ENCODE peak calls at places on chromosome 15, in eight cellular contexts. E is lower lobe of right lung, N is spleen, M is transverse colon, I is A673, S is pancreas, U is PC-9, G is IMR-90. D is an unnamed sample. For H3K4me1, the result is how much of the 10 kb centered on the place peaks cover.

GRCh38 chr15:19899021-19899824 is 642.4 kb downstream of the GOLGA6L6 start:
- DNase-seq in S (no peak), M (no peak), I (no peak), N (no peak), E (no peak), G (no peak), U (no peak), D (no peak)

GRCh38 chr15:63465104-63465503 is 39.3 kb upstream of the USP3 start:
- DNase-seq in N (no peak), U (peak), S (no peak), G (peak), M (no peak), I (no peak), E (no peak), D (peak)

GRCh38 chr15:50655555-50655954 is 31.0 kb downstream of the TRPM7 start:
- DNase-seq in S (no peak), I (no peak), E (no peak), N (no peak), M (no peak), G (no peak), U (no peak), D (no peak)

GRCh38 chr15:63891763-63892123 is 58.0 kb upstream of the HERC1 start:
- DNase-seq in N (no peak), U (no peak), G (no peak), I (no peak), M (no peak), S (no peak), E (peak), D (no peak)

GRCh38 chr15:58332676-58333400 is 99.0 kb upstream of the LIPC start:
- DNase-seq in M (no peak), G (peak), N (no peak), I (peak), U (peak), E (no peak), S (no peak), D (peak)

GRCh38 chr15:57224664-57225063 is 151.6 kb upstream of the CGNL1 start:
- DNase-seq in E (no peak), G (peak), M (no peak), I (no peak), U (no peak), S (no peak), N (no peak), D (peak)

GRCh38 chr15:90598053-90598577 is 68.4 kb downstream of the CRTC3 start:
- DNase-seq in G (no peak), S (no peak), E (peak), N (peak), I (no peak), M (peak), U (no peak), D (no peak)

GRCh38 chr15:79128556-79128955 is 38.0 kb upstream of the RASGRF1 start:
- DNase-seq in E (no peak), U (no peak), G (no peak), M (no peak), S (no peak), I (no peak), N (no peak), D (no peak)

GRCh38 chr15:54518145-54518941 is 540.1 kb downstream of the UNC13C start:
- DNase-seq in U (no peak), E (no peak), G (no peak), S (no peak), M (no peak), I (no peak), N (no peak), D (no peak)

GRCh38 chr15:31106495-31107300 is 5.2 kb upstream of the TRPM1 start:
- DNase-seq in I (no peak), M (no peak), U (no peak), N (no peak), G (no peak), E (no peak), S (no peak), D (no peak)

GRCh38 chr15:81227716-81228115 is 31.0 kb downstream of the IL16 start:
- DNase-seq in G (no peak), S (no peak), N (no peak), U (no peak), E (no peak), M (no peak), I (no peak), D (peak)

GRCh38 chr15:53837263-53837662 is 77.8 kb upstream of the WDR72 start:
- DNase-seq in I (no peak), E (peak), M (peak), N (no peak), G (no peak), S (peak), U (no peak), D (peak)

GRCh38 chr15:48578965-48579364 is 66.5 kb downstream of the FBN1 start:
- DNase-seq in I (no peak), E (no peak), S (no peak), N (no peak), G (no peak), U (no peak), M (no peak), D (no peak)
- H3K27ac ChIP-seq in I (no peak), E (no peak), S (no peak), N (no peak), G (no peak), U (no peak), M (no peak), D (no peak)

GRCh38 chr15:51727141-51727897 is 10.1 kb downstream of the LYSMD2 start:
- DNase-seq in G (peak), E (no peak), U (no peak), S (no peak), M (no peak), I (no peak), N (no peak), D (no peak)
- TF ChIP-seq CTCF in G (peak), E (no peak), U (no peak), S (no peak), M (no peak), I (peak), N (no peak), D (no peak)

GRCh38 chr15:99720533-99720932 is 12.7 kb downstream of the LYSMD4 start:
- DNase-seq in M (no peak), E (no peak), S (no peak), N (no peak), U (no peak), I (no peak), G (no peak), D (no peak)

GRCh38 chr15:99719096-99719541 is 14.1 kb downstream of the LYSMD4 start:
- DNase-seq in M (no peak), G (peak), U (no peak), S (no peak), E (no peak), N (no peak), I (no peak), D (peak)

GRCh38 chr15:99718421-99718820 is 14.8 kb downstream of the LYSMD4 start:
- DNase-seq in M (no peak), U (no peak), I (no peak), G (no peak), S (no peak), N (no peak), E (no peak), D (no peak)

GRCh38 chr15:99716540-99716939 is 16.7 kb downstream of the LYSMD4 start:
- DNase-seq in G (no peak), M (no peak), U (no peak), S (no peak), E (no peak), I (no peak), N (peak), D (no peak)

DNA sequence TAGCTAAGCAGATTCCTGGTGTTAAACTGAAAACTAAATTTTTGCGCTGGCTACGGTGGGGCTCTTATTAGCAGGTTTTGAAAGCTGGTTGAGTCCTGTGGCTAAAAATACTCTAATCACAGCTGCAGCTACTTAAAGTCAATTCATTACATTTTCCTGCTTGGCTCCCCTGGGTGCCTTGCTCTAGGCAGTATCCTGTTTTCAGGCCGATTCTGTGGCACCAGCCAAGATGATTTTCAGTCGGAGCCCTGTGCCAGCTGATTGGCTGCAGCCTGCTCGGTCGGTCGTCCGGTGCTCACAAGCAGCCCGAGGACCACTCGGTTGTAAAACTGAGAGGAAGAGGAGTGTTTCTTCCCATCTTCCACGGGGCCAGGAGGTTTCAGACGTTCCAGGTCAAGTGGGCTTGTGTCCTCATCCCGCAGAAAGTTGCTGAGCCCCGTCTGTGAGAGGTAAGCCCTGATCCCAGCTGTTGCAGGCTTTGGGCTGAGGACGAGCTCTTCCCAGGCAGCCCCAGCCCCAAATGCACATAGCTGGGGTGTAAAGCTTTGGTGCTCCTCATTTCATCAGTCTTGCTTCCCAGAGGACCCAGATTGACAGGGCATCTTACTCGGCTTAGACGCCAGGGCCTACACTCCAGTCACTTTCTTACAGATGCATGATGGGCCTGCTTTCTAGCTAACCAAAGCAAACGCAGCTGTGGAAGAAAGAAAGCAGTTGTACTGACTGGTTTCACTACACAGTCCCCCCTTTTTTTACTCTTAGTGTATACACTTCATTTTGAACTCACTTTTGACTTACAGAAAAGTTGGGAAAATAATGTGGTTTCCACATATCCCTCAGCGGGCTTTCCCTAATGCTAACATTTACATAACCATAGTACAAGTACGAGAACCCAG is 15.9 kb downstream of the LYSMD4 start:
- DNase-seq in G (no peak), U (no peak), M (no peak), I (peak), S (no peak), N (peak), E (no peak), D (no peak)
- H3K4me1 ChIP-seq in G (under half), U (under half), M (under half), I (under half), S (under half), N (under half), E (under half), D (under half)

DNA sequence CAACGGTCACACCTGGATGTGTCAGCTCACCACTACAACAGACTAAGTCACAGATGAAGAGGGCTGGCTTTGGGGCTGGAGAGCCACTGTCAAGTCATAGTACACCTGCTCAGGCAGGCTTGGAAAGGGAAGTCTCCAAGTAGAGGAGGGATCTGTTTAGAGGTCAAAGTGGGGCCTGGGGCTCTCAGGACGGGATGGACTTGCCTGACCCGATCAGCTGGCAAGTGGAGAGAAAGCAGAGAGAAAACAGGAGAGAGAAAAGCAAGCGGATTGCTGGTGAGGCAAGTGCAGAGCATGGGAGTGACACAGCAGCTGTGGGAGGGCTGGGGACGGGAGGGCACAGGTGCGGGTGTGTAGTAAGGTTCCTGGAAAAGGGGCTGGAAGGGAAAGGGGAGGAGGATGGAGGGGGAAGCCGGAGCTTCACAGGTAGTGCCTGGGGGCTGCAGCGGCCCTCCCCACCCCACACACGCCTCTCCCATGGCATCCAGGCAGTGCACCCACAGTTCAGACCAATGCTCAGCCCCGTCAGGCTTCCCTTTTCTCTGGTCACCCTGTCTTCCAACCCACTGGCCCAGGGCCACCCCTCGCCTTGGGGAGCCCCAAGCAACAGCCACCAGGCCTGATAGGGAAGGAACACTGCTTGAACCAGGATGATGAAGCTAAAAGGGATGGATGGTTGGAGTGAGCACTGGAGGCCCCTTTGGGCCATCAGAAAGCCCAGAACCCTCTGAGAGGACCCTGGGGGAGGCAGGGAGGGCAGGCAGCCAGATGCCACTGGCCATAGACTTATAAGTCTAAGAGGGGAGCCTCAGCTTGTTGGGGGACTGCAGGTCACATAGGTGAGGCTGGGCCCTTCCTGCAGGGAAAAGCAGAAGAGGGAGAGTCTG is 8.5 kb downstream of the RPS17 start:
- DNase-seq in U (no peak), E (no peak), S (no peak), N (peak), I (no peak), M (no peak), G (no peak), D (no peak)
- H3K27ac ChIP-seq in U (no peak), E (no peak), S (no peak), N (peak), I (no peak), M (no peak), G (no peak), D (no peak)

DNA sequence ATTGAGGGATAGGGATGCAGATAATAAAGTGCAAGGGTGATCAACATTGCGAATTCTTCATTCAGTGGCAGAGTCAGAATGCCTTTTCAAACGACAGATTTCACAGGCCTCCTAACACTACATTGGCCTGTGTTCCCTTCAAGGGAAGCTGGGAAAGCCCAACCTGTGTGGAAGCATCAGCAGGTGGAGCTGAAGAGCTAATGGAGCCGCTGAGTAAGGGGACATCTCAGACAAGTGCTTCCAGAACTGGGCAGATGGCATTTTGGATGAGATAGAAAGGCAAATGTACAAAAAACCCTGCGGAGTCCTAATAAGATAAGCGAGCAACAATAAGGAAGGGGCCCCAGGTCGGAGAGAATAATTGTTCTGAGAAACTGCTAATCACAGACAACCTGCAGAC is 8.5 kb upstream of the SLC24A5 start:
- DNase-seq in S (no peak), I (peak), M (no peak), E (no peak), G (peak), U (no peak), N (no peak), D (peak)
- TF ChIP-seq CTCF in S (no peak), I (peak), M (no peak), E (no peak), G (peak), U (no peak), N (no peak), D (peak)

DNA sequence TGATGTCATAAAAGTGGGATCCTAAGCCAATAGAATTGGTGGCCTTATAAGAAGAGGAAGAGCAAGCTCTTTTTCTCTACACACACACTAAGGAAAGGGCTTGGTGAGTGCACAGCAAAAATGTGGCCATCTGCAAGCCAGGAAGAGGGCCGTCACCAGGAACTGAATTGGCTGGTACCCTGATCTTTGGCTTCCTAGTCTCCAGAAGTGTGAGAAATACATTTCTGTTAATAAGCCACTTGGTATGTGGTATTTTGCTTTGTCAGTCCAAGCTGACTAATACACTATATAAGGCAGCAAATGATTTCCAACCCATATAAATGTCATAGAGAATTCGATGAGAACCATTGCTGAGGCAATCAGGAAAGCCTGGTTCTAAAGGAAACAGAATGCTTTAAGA is 816.3 kb upstream of the SEMA6D start:
- DNase-seq in M (no peak), I (no peak), N (no peak), E (no peak), G (no peak), S (no peak), U (no peak), D (no peak)
- H3K4me1 ChIP-seq in M (under half), I (under half), N (under half), E (under half), G (under half), S (under half), U (under half), D (under half)